ENCODE peak calls at places on chromosomes 11 and 22, in nine cellular contexts. C is ACHN, D is nucleus accumbens, H is IMR-90, V is GM23248, N is left ventricle myocardium superior, S is mammary epithelial cell, J is endodermal cell, P is brain pericyte. Y is an unnamed sample.

GRCh38 chr11:77560605-77561004 is 29.1 kb upstream of the AQP11 start:
- DNase-seq in C (peak), D (no peak), H (peak), V (peak), N (no peak), S (peak), J (no peak), P (no peak), Y (peak)

GRCh38 chr11:2997406-2997805 is 5.3 kb upstream of the NAP1L4 start:
- DNase-seq in C (no peak), D (no peak), H (no peak), V (no peak), N (no peak), S (no peak), J (no peak), P (no peak), Y (no peak)

GRCh38 chr11:75334976-75335375 is 16.5 kb downstream of the ARRB1 start:
- DNase-seq in C (no peak), D (no peak), H (no peak), V (no peak), N (peak), S (no peak), J (peak), P (no peak), Y (no peak)

GRCh38 chr22:42379961-42380537 is 52.2 kb downstream of the NFAM1 start:
- DNase-seq in C (no peak), D (no peak), H (no peak), V (no peak), N (no peak), S (no peak), J (no peak), P (no peak), Y (no peak)

GRCh38 chr22:31944700-31945477 is 554 bp downstream of the YWHAH start:
- DNase-seq in C (peak), D (no peak), H (no peak), V (peak), N (peak), S (no peak), J (peak), P (no peak), Y (no peak)

GRCh38 chr11:65712633-65713076 is 603 bp downstream of the KAT5 start:
- DNase-seq in C (no peak), D (no peak), H (no peak), V (no peak), N (no peak), S (no peak), J (no peak), P (no peak), Y (no peak)

GRCh38 chr11:6420677-6421076 is 1.8 kb upstream of the APBB1 start:
- DNase-seq in C (no peak), D (no peak), H (no peak), V (no peak), N (no peak), S (no peak), J (no peak), P (no peak), Y (no peak)

GRCh38 chr22:31753005-31753633 is 700 bp upstream of the DEPDC5 start:
- DNase-seq in C (peak), D (peak), H (no peak), V (peak), N (peak), S (no peak), J (peak), P (no peak), Y (no peak)

GRCh38 chr11:130166457-130166784 is 6.8 kb downstream of the ST14 start:
- DNase-seq in C (peak), D (no peak), H (peak), V (peak), N (no peak), S (peak), J (no peak), P (peak), Y (peak)

GRCh38 chr11:10931761-10932700 is 74.2 kb upstream of the ZBED5 start:
- DNase-seq in C (peak), D (no peak), H (no peak), V (no peak), N (peak), S (no peak), J (no peak), P (no peak), Y (no peak)

GRCh38 chr22:46710842-46711241 is 27.2 kb downstream of the CERK start:
- DNase-seq in C (no peak), D (peak), H (no peak), V (no peak), N (no peak), S (no peak), J (no peak), P (no peak), Y (no peak)

GRCh38 chr11:115869780-115870431 is 365.7 kb upstream of the CADM1 start:
- DNase-seq in C (peak), D (no peak), H (peak), V (no peak), N (peak), S (peak), J (peak), P (no peak), Y (no peak)

GRCh38 chr11:34907934-34908593 is 8.1 kb downstream of the APIP start:
- DNase-seq in C (no peak), D (no peak), H (no peak), V (no peak), N (no peak), S (no peak), J (no peak), P (no peak), Y (no peak)

GRCh38 chr11:1825785-1826451 is 8.9 kb upstream of the SYT8 start:
- DNase-seq in C (no peak), D (no peak), H (no peak), V (no peak), N (peak), S (no peak), J (peak), P (no peak), Y (no peak)

GRCh38 chr22:32322986-32323385 is 34.7 kb upstream of the RFPL3 start:
- DNase-seq in C (no peak), D (no peak), H (no peak), V (no peak), N (no peak), S (no peak), J (peak), P (no peak), Y (no peak)

GRCh38 chr11:45333506-45333971 is 47.4 kb upstream of the SYT13 start:
- DNase-seq in C (no peak), D (no peak), H (peak), V (peak), N (peak), S (no peak), J (peak), P (peak), Y (peak)